ENCODE peak calls at places on chromosomes 3 and 15, in six cellular contexts. T is right atrium auricular region, D is choroid plexus epithelial cell, F is kidney tubule cell, Q is RPMI8226, X is GDM1. G is an unnamed sample.

GRCh38 chr3:170322501-170323328 is 34.8 kb upstream of the SKIL start:
- DNase-seq in T (no peak), F (no peak), X (no peak), D (peak; percentile 84), Q (no peak), G (no peak)

GRCh38 chr3:172256101-172256687 is 192.1 kb downstream of the GHSR start:
- DNase-seq in D (peak; percentile 93), T (no peak), F (no peak), X (no peak), Q (no peak), G (no peak)

GRCh38 chr15:80240261-80240660 is 11.8 kb downstream of the CTXND1 start:
- DNase-seq in T (no peak), Q (no peak), F (no peak), X (no peak), D (no peak), G (no peak)

GRCh38 chr15:40082195-40082868 is 26.3 kb downstream of the BMF start:
- DNase-seq in T (no peak), F (no peak), X (no peak), D (no peak), Q (no peak), G (no peak)

GRCh38 chr15:62601779-62602540 is 436.9 kb upstream of the C2CD4B start:
- DNase-seq in Q (no peak), F (no peak), T (no peak), D (peak; percentile 26), X (no peak), G (no peak)

GRCh38 chr3:9503283-9503682 is 50.3 kb downstream of the LHFPL4 start:
- DNase-seq in Q (peak; percentile 75), X (peak; percentile 41), D (peak; percentile 84), T (peak; percentile 75), F (peak; percentile 79), G (peak; percentile 52)

GRCh38 chr15:88920186-88920891 is 7.2 kb upstream of the MFGE8 start:
- DNase-seq in X (no peak), F (peak; percentile 85), D (peak; percentile 84), T (peak; percentile 56), Q (no peak), G (no peak)

GRCh38 chr15:84863480-84864428 is 20.7 kb upstream of the SLC28A1 start:
- DNase-seq in T (no peak), D (no peak), Q (no peak), F (no peak), X (no peak), G (no peak)

GRCh38 chr3:37024092-37024491 is 30.8 kb downstream of the MLH1 start:
- DNase-seq in T (no peak), X (no peak), Q (peak; percentile 8), F (no peak), D (peak; percentile 53), G (no peak)

GRCh38 chr3:72306800-72307341 is 521.9 kb upstream of the PROK2 start:
- DNase-seq in D (peak; percentile 49), T (no peak), X (no peak), Q (no peak), F (peak; percentile 70), G (no peak)

GRCh38 chr3:38438421-38438820 is 15.3 kb upstream of the ACVR2B start:
- DNase-seq in X (peak; percentile 84), Q (peak; percentile 74), D (peak; percentile 59), T (no peak), F (peak; percentile 48), G (no peak)

G was measured in T follicular helper cell.